ENCODE peak calls at places on chromosomes 5 and 9, in six cellular contexts. One of them, this sample, is unnamed.

GRCh38 chr5:84729326-84729725 is 344.6 kb upstream of the EDIL3 start:
- DNase-seq in foreskin keratinocyte: no peak
- DNase-seq in aorta: no peak
- DNase-seq in PC-9: no peak
- DNase-seq in DND-41: no peak
- DNase-seq in stomach: no peak
- DNase-seq in this sample: no peak

GRCh38 chr5:5270161-5270560 is 130.0 kb downstream of the ADAMTS16 start:
- DNase-seq in foreskin keratinocyte: no peak
- DNase-seq in aorta: no peak
- DNase-seq in PC-9: no peak
- DNase-seq in DND-41: no peak
- DNase-seq in stomach: no peak
- DNase-seq in this sample: no peak

GRCh38 chr9:3578786-3579185 is 53.0 kb upstream of the RFX3 start:
- DNase-seq in foreskin keratinocyte: peak; percentile 17
- DNase-seq in aorta: no peak
- DNase-seq in PC-9: no peak
- DNase-seq in DND-41: no peak
- DNase-seq in stomach: no peak
- DNase-seq in this sample: no peak

GRCh38 chr9:89738137-89738932 is 133.5 kb downstream of the GADD45G start:
- DNase-seq in foreskin keratinocyte: no peak
- DNase-seq in aorta: no peak
- DNase-seq in PC-9: no peak
- DNase-seq in DND-41: no peak
- DNase-seq in stomach: no peak
- DNase-seq in this sample: no peak

GRCh38 chr5:154577449-154577848 is 99.4 kb upstream of the HAND1 start:
- DNase-seq in foreskin keratinocyte: no peak
- DNase-seq in aorta: no peak
- DNase-seq in PC-9: peak; percentile 68
- DNase-seq in DND-41: no peak
- DNase-seq in stomach: no peak
- DNase-seq in this sample: no peak

GRCh38 chr9:22147818-22148573 is 138.9 kb upstream of the CDKN2B start:
- DNase-seq in foreskin keratinocyte: peak; percentile 91
- DNase-seq in aorta: no peak
- DNase-seq in PC-9: peak; percentile 11
- DNase-seq in DND-41: no peak
- DNase-seq in stomach: no peak
- DNase-seq in this sample: no peak

GRCh38 chr9:35687306-35687705 is 2.4 kb downstream of the TPM2 start:
- DNase-seq in foreskin keratinocyte: no peak
- DNase-seq in aorta: no peak
- DNase-seq in PC-9: no peak
- DNase-seq in DND-41: no peak
- DNase-seq in stomach: no peak
- DNase-seq in this sample: no peak

GRCh38 chr9:38439291-38439915 is 15.1 kb upstream of the IGFBPL1 start:
- DNase-seq in foreskin keratinocyte: no peak
- DNase-seq in aorta: no peak
- DNase-seq in PC-9: no peak
- DNase-seq in DND-41: no peak
- DNase-seq in stomach: no peak
- DNase-seq in this sample: no peak

GRCh38 chr5:71457106-71457505 is 1.7 kb downstream of the BDP1 start:
- DNase-seq in foreskin keratinocyte: no peak
- DNase-seq in aorta: no peak
- DNase-seq in PC-9: no peak
- DNase-seq in DND-41: no peak
- DNase-seq in stomach: no peak
- DNase-seq in this sample: no peak

GRCh38 chr5:157924931-157925729 is 66.2 kb upstream of the CLINT1 start:
- DNase-seq in foreskin keratinocyte: no peak
- DNase-seq in aorta: no peak
- DNase-seq in PC-9: no peak
- DNase-seq in DND-41: no peak
- DNase-seq in stomach: no peak
- DNase-seq in this sample: no peak

GRCh38 chr9:121735065-121735791 is 83.8 kb downstream of the DAB2IP start:
- DNase-seq in foreskin keratinocyte: no peak
- DNase-seq in aorta: no peak
- DNase-seq in PC-9: peak; percentile 56
- DNase-seq in DND-41: no peak
- DNase-seq in stomach: no peak
- DNase-seq in this sample: no peak

GRCh38 chr5:159855476-159856157 is 60.7 kb upstream of the ADRA1B start:
- DNase-seq in foreskin keratinocyte: no peak
- DNase-seq in aorta: no peak
- DNase-seq in PC-9: no peak
- DNase-seq in DND-41: no peak
- DNase-seq in stomach: no peak
- DNase-seq in this sample: peak; percentile 77

DNA sequence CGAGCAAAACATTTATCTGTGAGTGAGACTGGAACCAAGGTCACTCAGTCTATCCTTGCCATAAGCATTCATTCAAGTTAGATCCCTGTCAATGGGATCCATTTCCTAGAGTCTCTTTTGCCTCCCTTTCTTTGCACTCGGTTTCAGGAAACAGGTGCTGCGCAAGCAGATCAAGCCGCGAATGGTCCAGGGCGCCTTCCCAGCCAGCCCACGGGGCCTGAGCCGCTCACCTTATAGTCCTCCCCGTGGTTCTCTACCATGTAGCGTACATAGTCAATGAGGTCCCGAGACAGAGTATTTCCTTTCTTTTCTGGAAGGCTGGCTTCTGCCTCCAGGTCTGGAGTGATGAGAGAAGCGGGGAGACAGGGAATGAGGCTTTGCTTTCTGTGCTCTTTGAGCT is 3.4 kb downstream of the NOP16 start:
- DNase-seq in foreskin keratinocyte: no peak
- DNase-seq in aorta: no peak
- DNase-seq in PC-9: no peak
- DNase-seq in DND-41: no peak
- DNase-seq in stomach: no peak
- DNase-seq in this sample: no peak
- H3K27ac ChIP-seq in foreskin keratinocyte: no peak overlapping the region
- H3K27ac ChIP-seq in aorta: no peak overlapping the region
- H3K27ac ChIP-seq in PC-9: no peak overlapping the region
- H3K27ac ChIP-seq in DND-41: no peak overlapping the region
- H3K27ac ChIP-seq in stomach: no peak overlapping the region
- H3K27ac ChIP-seq in this sample: no peak overlapping the region

GRCh38 chr5:149445343-149445738 is 66.2 kb upstream of the IL17B start:
- DNase-seq in foreskin keratinocyte: no peak
- DNase-seq in aorta: no peak
- DNase-seq in PC-9: no peak
- DNase-seq in DND-41: no peak
- DNase-seq in stomach: no peak
- DNase-seq in this sample: no peak

GRCh38 chr5:149442563-149443182 is 63.6 kb upstream of the IL17B start:
- DNase-seq in foreskin keratinocyte: no peak
- DNase-seq in aorta: peak; percentile 83
- DNase-seq in PC-9: peak; percentile 91
- DNase-seq in DND-41: peak; percentile 73
- DNase-seq in stomach: peak; percentile 90
- DNase-seq in this sample: peak; percentile 81

GRCh38 chr5:149441986-149442385 is 62.9 kb upstream of the IL17B start:
- DNase-seq in foreskin keratinocyte: peak; percentile 88
- DNase-seq in aorta: no peak
- DNase-seq in PC-9: no peak
- DNase-seq in DND-41: no peak
- DNase-seq in stomach: no peak
- DNase-seq in this sample: peak; percentile 60

GRCh38 chr5:149441194-149441753 is 62.2 kb upstream of the IL17B start:
- DNase-seq in foreskin keratinocyte: no peak
- DNase-seq in aorta: no peak
- DNase-seq in PC-9: no peak
- DNase-seq in DND-41: no peak
- DNase-seq in stomach: no peak
- DNase-seq in this sample: no peak

GRCh38 chr5:149443210-149443609 is 64.1 kb upstream of the IL17B start:
- DNase-seq in foreskin keratinocyte: no peak
- DNase-seq in aorta: no peak
- DNase-seq in PC-9: no peak
- DNase-seq in DND-41: no peak
- DNase-seq in stomach: no peak
- DNase-seq in this sample: no peak
- H3K27ac ChIP-seq in foreskin keratinocyte: no peak overlapping the region
- H3K27ac ChIP-seq in aorta: no peak overlapping the region
- H3K27ac ChIP-seq in PC-9: no peak overlapping the region
- H3K27ac ChIP-seq in DND-41: no peak overlapping the region
- H3K27ac ChIP-seq in stomach: peak overlapping the region; percentile 74
- H3K27ac ChIP-seq in this sample: peak overlapping the region; percentile 96

GRCh38 chr5:119389288-119390065 is 33.7 kb downstream of the TNFAIP8 start:
- DNase-seq in foreskin keratinocyte: no peak
- DNase-seq in aorta: no peak
- DNase-seq in PC-9: no peak
- DNase-seq in DND-41: no peak
- DNase-seq in stomach: no peak
- DNase-seq in this sample: no peak
- H3K27ac ChIP-seq in foreskin keratinocyte: no peak overlapping the region
- H3K27ac ChIP-seq in aorta: no peak overlapping the region
- H3K27ac ChIP-seq in PC-9: no peak overlapping the region
- H3K27ac ChIP-seq in DND-41: no peak overlapping the region
- H3K27ac ChIP-seq in stomach: peak overlapping the region; percentile 26
- H3K27ac ChIP-seq in this sample: no peak overlapping the region

DNA sequence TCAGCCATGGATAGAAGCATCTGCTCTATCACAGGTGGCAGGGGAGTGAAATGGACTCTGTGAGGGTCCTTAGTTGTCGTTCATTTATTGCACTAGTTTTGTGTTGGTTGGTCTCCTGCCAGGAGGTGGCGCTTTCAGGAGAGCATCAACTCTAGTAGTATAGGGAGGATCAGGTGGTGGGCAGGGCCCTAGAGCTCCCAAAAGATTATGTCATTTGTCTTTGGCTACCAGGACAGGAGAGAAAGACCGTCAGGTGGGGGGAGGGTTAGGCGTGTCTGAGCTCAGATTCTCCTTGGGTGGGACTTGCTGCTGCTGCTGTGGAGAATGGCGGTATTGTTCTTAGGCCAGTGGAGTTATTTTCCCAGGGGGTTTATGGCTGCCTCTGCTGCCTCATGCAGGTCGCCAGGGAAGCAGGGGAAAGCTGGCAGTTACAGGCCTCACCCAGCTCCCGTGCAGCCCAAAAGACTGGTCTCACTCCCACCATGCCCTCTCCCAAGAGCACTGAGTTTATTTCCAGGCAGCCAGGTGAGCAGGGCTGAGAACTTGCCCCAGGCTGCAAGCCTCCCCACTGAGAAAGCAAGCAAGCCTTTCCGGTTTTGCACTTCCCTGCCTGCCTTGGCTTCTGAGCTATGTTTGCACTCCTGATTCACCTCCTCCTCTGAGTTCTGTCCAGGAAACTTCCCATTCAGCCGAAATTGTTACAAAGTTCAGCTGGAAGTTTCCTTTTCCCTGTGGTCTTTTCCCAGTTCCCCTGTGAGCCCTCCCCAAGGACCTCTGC is 317.3 kb downstream of the TAF11L14 start:
- DNase-seq in foreskin keratinocyte: peak; percentile 74
- DNase-seq in aorta: no peak
- DNase-seq in PC-9: peak; percentile 32
- DNase-seq in DND-41: no peak
- DNase-seq in stomach: no peak
- DNase-seq in this sample: no peak
- H3K27ac ChIP-seq in foreskin keratinocyte: no peak overlapping the region
- H3K27ac ChIP-seq in aorta: no peak overlapping the region
- H3K27ac ChIP-seq in PC-9: peak overlapping the region; percentile 68
- H3K27ac ChIP-seq in DND-41: no peak overlapping the region
- H3K27ac ChIP-seq in stomach: no peak overlapping the region
- H3K27ac ChIP-seq in this sample: no peak overlapping the region

GRCh38 chr5:171945066-171945465 is 61.4 kb downstream of the FBXW11 start:
- DNase-seq in foreskin keratinocyte: peak; percentile 20
- DNase-seq in aorta: no peak
- DNase-seq in PC-9: no peak
- DNase-seq in DND-41: no peak
- DNase-seq in stomach: no peak
- DNase-seq in this sample: no peak
- H3K27ac ChIP-seq in foreskin keratinocyte: peak overlapping the region; percentile 5
- H3K27ac ChIP-seq in aorta: no peak overlapping the region
- H3K27ac ChIP-seq in PC-9: peak overlapping the region; percentile 15
- H3K27ac ChIP-seq in DND-41: no peak overlapping the region
- H3K27ac ChIP-seq in stomach: no peak overlapping the region
- H3K27ac ChIP-seq in this sample: no peak overlapping the region

GRCh38 chr9:137311971-137312851 is 10.1 kb upstream of the NRARP start:
- DNase-seq in foreskin keratinocyte: no peak
- DNase-seq in aorta: peak; percentile 47
- DNase-seq in PC-9: peak; percentile 56
- DNase-seq in DND-41: no peak
- DNase-seq in stomach: no peak
- DNase-seq in this sample: no peak
- H3K27ac ChIP-seq in foreskin keratinocyte: peak overlapping the region; percentile 99
- H3K27ac ChIP-seq in aorta: no peak overlapping the region
- H3K27ac ChIP-seq in PC-9: peak overlapping the region; percentile 96
- H3K27ac ChIP-seq in DND-41: no peak overlapping the region
- H3K27ac ChIP-seq in stomach: peak overlapping the region; percentile 86
- H3K27ac ChIP-seq in this sample: no peak overlapping the region

GRCh38 chr5:59354811-59355210 is 538.7 kb downstream of the PDE4D start:
- DNase-seq in foreskin keratinocyte: no peak
- DNase-seq in aorta: no peak
- DNase-seq in PC-9: no peak
- DNase-seq in DND-41: no peak
- DNase-seq in stomach: no peak
- DNase-seq in this sample: no peak

GRCh38 chr5:59358497-59358896 is 535.0 kb downstream of the PDE4D start:
- DNase-seq in foreskin keratinocyte: no peak
- DNase-seq in aorta: no peak
- DNase-seq in PC-9: no peak
- DNase-seq in DND-41: no peak
- DNase-seq in stomach: no peak
- DNase-seq in this sample: peak; percentile 62

GRCh38 chr5:59358005-59358404 is 535.5 kb downstream of the PDE4D start:
- DNase-seq in foreskin keratinocyte: no peak
- DNase-seq in aorta: no peak
- DNase-seq in PC-9: no peak
- DNase-seq in DND-41: no peak
- DNase-seq in stomach: no peak
- DNase-seq in this sample: no peak

GRCh38 chr5:59357421-59357977 is 536.0 kb downstream of the PDE4D start:
- DNase-seq in foreskin keratinocyte: no peak
- DNase-seq in aorta: no peak
- DNase-seq in PC-9: no peak
- DNase-seq in DND-41: no peak
- DNase-seq in stomach: peak; percentile 28
- DNase-seq in this sample: peak; percentile 48

GRCh38 chr5:59356813-59357381 is 536.6 kb downstream of the PDE4D start:
- DNase-seq in foreskin keratinocyte: no peak
- DNase-seq in aorta: no peak
- DNase-seq in PC-9: no peak
- DNase-seq in DND-41: no peak
- DNase-seq in stomach: peak; percentile 47
- DNase-seq in this sample: peak; percentile 73
- H3K27ac ChIP-seq in foreskin keratinocyte: no peak overlapping the region
- H3K27ac ChIP-seq in aorta: no peak overlapping the region
- H3K27ac ChIP-seq in PC-9: no peak overlapping the region
- H3K27ac ChIP-seq in DND-41: no peak overlapping the region
- H3K27ac ChIP-seq in stomach: no peak overlapping the region
- H3K27ac ChIP-seq in this sample: peak overlapping the region; percentile 68

This sample was measured in right cardiac atrium.